ENCODE peak calls at places on chromosomes 2 and 18, in four cellular contexts. K is NCI-H1417, A is NCI-H2081, M is HT-29. N is an unnamed sample.

GRCh38 chr2:122451040-122451439 is 695.6 kb downstream of the TSN start:
- DNase-seq in M (peak), K (peak), A (peak), N (peak)

GRCh38 chr2:239939736-239940483 is 85.2 kb downstream of the NDUFA10 start:
- DNase-seq in M (no peak), K (no peak), A (no peak), N (no peak)

GRCh38 chr2:240392084-240392947 is 43.1 kb upstream of the GPC1 start:
- DNase-seq in A (no peak), M (no peak), K (no peak), N (no peak)

GRCh38 chr2:212344131-212344530 is 194.5 kb downstream of the ERBB4 start:
- DNase-seq in K (no peak), M (no peak), A (no peak), N (no peak)

GRCh38 chr2:201522965-201523364 is 71.4 kb downstream of the STRADB start:
- DNase-seq in M (no peak), K (no peak), A (no peak), N (no peak)

GRCh38 chr18:907171-907879 is 2.7 kb downstream of the ADCYAP1 start:
- DNase-seq in K (peak), A (peak), M (no peak), N (no peak)

GRCh38 chr2:29317801-29318485 is 202.7 kb downstream of the CLIP4 start:
- DNase-seq in M (no peak), A (no peak), K (no peak), N (no peak)

GRCh38 chr2:16357188-16357587 is 308.4 kb downstream of the CYRIA start:
- DNase-seq in M (no peak), A (no peak), K (no peak), N (no peak)

GRCh38 chr2:64419591-64420165 is 34.3 kb upstream of the LGALSL start:
- DNase-seq in A (no peak), K (no peak), M (no peak), N (no peak)

GRCh38 chr2:3641841-3642421 is 16.1 kb upstream of the ALLC start:
- DNase-seq in K (no peak), A (no peak), M (no peak), N (no peak)

GRCh38 chr2:8204691-8205090 is 477.2 kb upstream of the ID2 start:
- DNase-seq in M (no peak), K (no peak), A (no peak), N (no peak)

GRCh38 chr2:30417253-30417652 is 29.8 kb upstream of the LCLAT1 start:
- DNase-seq in M (no peak), K (no peak), A (no peak), N (no peak)

GRCh38 chr2:158740127-158740526 is 55.0 kb upstream of the DAPL1 start:
- DNase-seq in K (no peak), A (no peak), M (no peak), N (no peak)

GRCh38 chr18:13136689-13137040 is 81.9 kb upstream of the LDLRAD4 start:
- DNase-seq in M (no peak), A (no peak), K (peak), N (no peak)

GRCh38 chr2:41781082-41781481 is 266.7 kb upstream of the PKDCC start:
- DNase-seq in M (no peak), K (no peak), A (no peak), N (no peak)

GRCh38 chr2:176582990-176583481 is 313.8 kb downstream of the MTX2 start:
- DNase-seq in K (no peak), A (no peak), M (no peak), N (peak)

GRCh38 chr2:116718451-116718850 is 1096.0 kb upstream of the DDX18 start:
- DNase-seq in K (no peak), M (no peak), A (no peak), N (no peak)

GRCh38 chr2:15984367-15985255 is 44.3 kb downstream of the MYCN start:
- DNase-seq in M (no peak), A (no peak), K (peak), N (no peak)

GRCh38 chr2:168136392-168136977 is 110.9 kb downstream of the STK39 start:
- DNase-seq in A (no peak), M (peak), K (no peak), N (peak)

GRCh38 chr18:3773303-3773702 is 323.3 kb downstream of the TGIF1 start:
- DNase-seq in M (peak), A (no peak), K (peak), N (no peak)

GRCh38 chr2:216855079-216855478 is 4.8 kb downstream of the TNP1 start:
- DNase-seq in K (no peak), A (no peak), M (no peak), N (no peak)

GRCh38 chr2:121002597-121002996 is 266.9 kb downstream of the GLI2 start:
- DNase-seq in K (no peak), M (no peak), A (no peak), N (no peak)

GRCh38 chr2:56456791-56457190 is 273.0 kb downstream of the CCDC85A start:
- DNase-seq in K (no peak), A (no peak), M (no peak), N (no peak)

GRCh38 chr18:50727721-50728470 is 91.9 kb downstream of the MRO start:
- DNase-seq in K (no peak), A (no peak), M (no peak), N (no peak)

GRCh38 chr2:43131051-43131889 is 95.1 kb downstream of the ZFP36L2 start:
- DNase-seq in M (peak), K (no peak), A (peak), N (peak)

GRCh38 chr2:101793277-101793969 is 95.9 kb downstream of the MAP4K4 start:
- DNase-seq in A (no peak), M (no peak), K (no peak), N (no peak)

GRCh38 chr18:24234330-24234729 is 95.5 kb downstream of the CABYR start:
- DNase-seq in M (no peak), K (no peak), A (no peak), N (no peak)

GRCh38 chr2:100623921-100624320 is 61.1 kb downstream of the PDCL3 start:
- DNase-seq in A (no peak), M (no peak), K (no peak), N (no peak)

GRCh38 chr2:232325324-232326273 is 53.0 kb upstream of the ALPP start:
- DNase-seq in K (peak), M (peak), A (peak), N (peak)

GRCh38 chr2:217252181-217252580 is 392.3 kb upstream of the TNP1 start:
- DNase-seq in M (no peak), A (no peak), K (no peak), N (no peak)

GRCh38 chr18:37334494-37335125 is 231.0 kb downstream of the CELF4 start:
- DNase-seq in K (no peak), M (no peak), A (no peak), N (no peak)

GRCh38 chr18:39842042-39842791 is 2112.8 kb upstream of the PIK3C3 start:
- DNase-seq in M (no peak), A (no peak), K (peak), N (no peak)

GRCh38 chr2:160974803-160975202 is 185.4 kb upstream of the TANK start:
- DNase-seq in A (no peak), K (no peak), M (no peak), N (no peak)

N was measured in LoVo.